ENCODE peak calls at places on chromosomes 6 and 20, in seven cellular contexts. G is PC-9; S is left lung; F is CD4-positive, alpha-beta memory T cell; C is thoracic aorta; E is lower lobe of right lung; B is stomach. R is an unnamed sample. For H3K36me3, the result is how much of the 10 kb centered on the place peaks cover.

GRCh38 chr6:146305098-146305497 is 238.5 kb upstream of the RAB32 start:
- DNase-seq in S (no peak), B (no peak), C (no peak), E (no peak), F (no peak), G (no peak), R (no peak)

GRCh38 chr6:73710470-73710869 is 14.5 kb downstream of the CD109 start:
- DNase-seq in C (no peak), G (peak), B (peak), E (no peak), F (no peak), S (no peak), R (no peak)

GRCh38 chr6:137999815-138000214 is 107.4 kb downstream of the PERP start:
- DNase-seq in C (no peak), F (no peak), G (no peak), E (no peak), B (no peak), S (no peak), R (no peak)

GRCh38 chr6:109349419-109349987 is 32.8 kb downstream of the CD164 start:
- DNase-seq in E (no peak), S (no peak), B (peak), C (no peak), G (peak), F (no peak), R (peak)

GRCh38 chr6:39995633-39996032 is 61.4 kb upstream of the MOCS1 start:
- DNase-seq in C (no peak), G (no peak), F (no peak), E (no peak), S (no peak), B (no peak), R (no peak)

GRCh38 chr20:35773154-35773751 is 1.4 kb downstream of the PHF20 start:
- DNase-seq in G (no peak), F (peak), E (no peak), S (no peak), C (no peak), B (peak), R (no peak)

GRCh38 chr20:32111763-32112162 is 2.2 kb downstream of the TM9SF4 start:
- DNase-seq in C (no peak), G (no peak), E (no peak), B (no peak), S (no peak), F (no peak), R (no peak)

GRCh38 chr20:50834599-50835005 is 39.7 kb downstream of the BCAS4 start:
- DNase-seq in B (no peak), C (no peak), S (peak), E (no peak), G (no peak), F (no peak), R (no peak)

GRCh38 chr20:11302436-11302835 is 615.3 kb upstream of the BTBD3 start:
- DNase-seq in S (no peak), G (no peak), E (no peak), F (no peak), B (no peak), C (no peak), R (no peak)

GRCh38 chr6:109458774-109459531 is 3.4 kb upstream of the MICAL1 start:
- DNase-seq in C (no peak), B (no peak), E (no peak), F (peak), G (no peak), S (no peak), R (no peak)

GRCh38 chr6:95243091-95243490 is 334.2 kb upstream of the MANEA start:
- DNase-seq in S (no peak), F (no peak), C (no peak), E (no peak), G (no peak), B (no peak), R (no peak)

GRCh38 chr6:85995339-85996033 is 352.8 kb upstream of the SYNCRIP start:
- DNase-seq in F (no peak), G (no peak), E (no peak), C (no peak), S (no peak), B (no peak), R (no peak)

GRCh38 chr6:26197736-26198625 is 110.8 kb downstream of the HFE start:
- DNase-seq in B (no peak), S (no peak), F (peak), C (no peak), G (peak), E (no peak), R (peak)

GRCh38 chr6:26195376-26195923 is 108.2 kb downstream of the HFE start:
- DNase-seq in F (peak), S (peak), B (peak), E (peak), C (no peak), G (peak), R (peak)

GRCh38 chr6:26196846-26197683 is 109.8 kb downstream of the HFE start:
- DNase-seq in B (peak), S (peak), E (peak), F (peak), G (peak), C (no peak), R (peak)

GRCh38 chr6:26194774-26195375 is 107.6 kb downstream of the HFE start:
- DNase-seq in C (no peak), F (no peak), S (no peak), G (no peak), E (no peak), B (no peak), R (no peak)

GRCh38 chr6:26195924-26196845 is 109.0 kb downstream of the HFE start:
- DNase-seq in F (no peak), B (no peak), E (no peak), S (no peak), G (no peak), C (no peak), R (no peak)
- H3K36me3 ChIP-seq in F (under half), B (under half), E (under half), S (under half), G (under half), C (under half), R (under half)

DNA sequence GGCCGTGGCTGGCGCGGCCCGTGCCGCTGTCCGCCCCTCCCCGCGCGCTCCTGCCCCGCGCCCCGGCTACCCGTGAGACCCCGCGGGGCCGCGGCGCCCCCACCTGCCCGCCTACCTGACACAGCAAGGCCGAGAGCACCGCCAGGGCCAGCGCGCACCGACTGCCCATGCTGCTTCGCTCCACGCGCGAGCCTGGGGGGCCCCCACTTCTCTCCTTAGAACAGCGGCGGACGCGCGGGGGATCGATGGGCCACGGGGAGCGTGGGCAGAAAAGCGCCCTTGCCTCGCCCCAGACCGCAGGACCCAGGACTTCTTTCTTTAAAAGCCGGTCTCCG is 940 bp downstream of the DLL1 start:
- DNase-seq in B (no peak), C (no peak), E (no peak), S (peak), F (no peak), G (no peak), R (no peak)
- H3K27ac ChIP-seq in B (peak), C (no peak), E (peak), S (peak), F (no peak), G (no peak), R (peak)

GRCh38 chr6:129113637-129114036 is 230.7 kb downstream of the LAMA2 start:
- DNase-seq in F (no peak), C (no peak), B (no peak), G (no peak), S (no peak), E (no peak), R (no peak)

GRCh38 chr6:129111853-129112252 is 228.9 kb downstream of the LAMA2 start:
- DNase-seq in C (no peak), G (no peak), S (no peak), B (no peak), F (no peak), E (no peak), R (no peak)

GRCh38 chr6:129108337-129108736 is 225.4 kb downstream of the LAMA2 start:
- DNase-seq in E (no peak), B (no peak), S (no peak), G (no peak), F (no peak), C (no peak), R (no peak)

GRCh38 chr6:129112591-129112990 is 229.7 kb downstream of the LAMA2 start:
- DNase-seq in S (no peak), E (no peak), G (no peak), F (no peak), C (no peak), B (no peak), R (no peak)

GRCh38 chr6:129110687-129111343 is 227.9 kb downstream of the LAMA2 start:
- DNase-seq in S (no peak), B (no peak), C (no peak), G (no peak), E (no peak), F (no peak), R (no peak)
- H3K36me3 ChIP-seq in S (under half), B (under half), C (under half), G (under half), E (under half), F (under half), R (under half)

GRCh38 chr6:69937402-69938131 is 71.2 kb downstream of the COL19A1 start:
- DNase-seq in E (no peak), G (no peak), F (no peak), C (no peak), S (no peak), B (no peak), R (no peak)

GRCh38 chr6:69933239-69933638 is 66.9 kb downstream of the COL19A1 start:
- DNase-seq in C (no peak), G (no peak), F (no peak), S (no peak), B (no peak), E (no peak), R (no peak)

GRCh38 chr6:69935079-69935478 is 68.7 kb downstream of the COL19A1 start:
- DNase-seq in B (no peak), C (no peak), E (no peak), G (no peak), F (no peak), S (no peak), R (no peak)

GRCh38 chr6:69942485-69942884 is 76.1 kb downstream of the COL19A1 start:
- DNase-seq in G (no peak), F (no peak), C (no peak), E (no peak), S (no peak), B (no peak), R (no peak)

DNA sequence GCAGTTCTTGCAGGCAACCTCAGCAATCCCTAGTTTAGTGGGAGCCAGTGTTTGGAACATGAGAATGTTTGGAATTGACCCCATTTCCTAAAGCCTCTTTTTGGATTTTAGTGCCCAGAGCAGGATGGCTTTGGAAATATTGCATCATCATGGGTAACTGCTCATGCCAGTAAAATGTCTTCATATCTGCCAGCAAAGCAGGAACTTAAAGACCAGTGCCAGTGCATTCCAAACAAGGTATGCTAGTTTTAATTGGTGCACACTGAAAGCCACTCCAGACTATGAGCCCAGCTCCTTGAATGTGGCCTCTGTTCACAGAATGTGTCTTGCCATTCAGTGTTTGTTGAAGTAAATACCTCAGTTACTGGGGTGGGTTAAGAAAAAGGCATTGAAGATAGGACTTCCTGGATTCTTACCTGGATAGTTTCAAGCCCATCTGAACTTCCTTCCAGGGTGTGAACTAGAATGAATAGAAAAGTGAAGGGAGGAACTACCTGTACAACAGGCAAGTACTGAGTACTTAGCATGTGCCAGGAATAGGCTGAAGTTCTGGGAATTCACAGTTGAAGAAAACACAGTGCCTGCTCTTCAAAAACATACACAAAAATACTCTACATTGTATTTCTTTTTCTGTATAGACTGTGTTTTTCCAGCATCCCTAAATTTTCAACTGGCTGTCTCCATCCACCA is 70.5 kb downstream of the COL19A1 start:
- DNase-seq in S (no peak), F (no peak), E (no peak), B (no peak), C (no peak), G (no peak), R (no peak)
- H3K27ac ChIP-seq in S (no peak), F (no peak), E (no peak), B (no peak), C (peak), G (no peak), R (no peak)

GRCh38 chr6:89681983-89682564 is 43.5 kb upstream of the LYRM2 start:
- DNase-seq in S (no peak), E (no peak), C (no peak), F (no peak), G (no peak), B (no peak), R (no peak)

GRCh38 chr6:89680551-89680950 is 42.0 kb upstream of the LYRM2 start:
- DNase-seq in C (no peak), E (no peak), S (no peak), G (no peak), F (no peak), B (no peak), R (no peak)

GRCh38 chr6:89679215-89680120 is 40.9 kb upstream of the LYRM2 start:
- DNase-seq in S (no peak), G (no peak), E (no peak), F (no peak), B (no peak), C (no peak), R (no peak)

GRCh38 chr6:89678531-89678930 is 40.0 kb upstream of the LYRM2 start:
- DNase-seq in F (no peak), G (no peak), E (no peak), B (no peak), C (no peak), S (no peak), R (no peak)

DNA sequence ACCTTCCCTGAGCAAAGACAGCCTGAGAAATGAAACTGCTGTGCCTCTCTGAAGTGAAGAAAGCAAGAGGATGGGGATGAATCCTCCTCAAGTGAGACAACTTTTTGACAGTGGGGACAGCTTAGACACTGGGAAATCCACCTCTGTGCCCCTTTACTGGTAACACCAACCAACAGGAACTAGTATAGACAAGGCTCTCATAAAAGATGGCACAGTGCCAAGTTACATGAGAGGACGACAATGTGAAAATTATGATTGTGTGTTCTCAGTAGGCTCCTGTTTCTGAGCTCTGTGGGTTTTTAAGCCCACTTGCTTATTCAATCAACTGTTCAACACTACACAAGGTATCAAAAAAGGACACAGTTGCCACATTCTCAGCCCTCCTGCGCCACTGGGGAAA is 41.6 kb upstream of the LYRM2 start:
- DNase-seq in F (no peak), G (no peak), C (no peak), B (no peak), E (no peak), S (no peak), R (no peak)
- H3K36me3 ChIP-seq in F (half or more), G (under half), C (under half), B (half or more), E (half or more), S (half or more), R (half or more)

R was measured in right lobe of liver.